ENCODE peak calls at places on chromosomes 6 and 20, in seven cellular contexts. One of them, this sample, is unnamed.

GRCh38 chr6:16243055-16243454 is 4.7 kb downstream of the GMPR start:
- DNase-seq in B cell: no peak
- DNase-seq in NCI-H1105: no peak
- DNase-seq in astrocyte of the hippocampus: peak; percentile 93
- DNase-seq in cardiac muscle cell: peak; percentile 74
- DNase-seq in HEK293T: no peak
- DNase-seq in OCI-LY7: no peak
- DNase-seq in this sample: no peak

GRCh38 chr20:62936996-62937352 is 973 bp upstream of the GID8 start:
- DNase-seq in B cell: no peak
- DNase-seq in NCI-H1105: no peak
- DNase-seq in astrocyte of the hippocampus: no peak
- DNase-seq in cardiac muscle cell: peak; percentile 40
- DNase-seq in HEK293T: no peak
- DNase-seq in OCI-LY7: peak; percentile 24
- DNase-seq in this sample: no peak

GRCh38 chr20:14189794-14190402 is 147.5 kb downstream of the FLRT3 start:
- DNase-seq in B cell: no peak
- DNase-seq in NCI-H1105: peak; percentile 28
- DNase-seq in astrocyte of the hippocampus: peak; percentile 57
- DNase-seq in cardiac muscle cell: peak; percentile 37
- DNase-seq in HEK293T: no peak
- DNase-seq in OCI-LY7: peak; percentile 1
- DNase-seq in this sample: no peak

GRCh38 chr20:21573259-21573658 is 59.4 kb upstream of the NKX2-2 start:
- DNase-seq in B cell: no peak
- DNase-seq in NCI-H1105: no peak
- DNase-seq in astrocyte of the hippocampus: no peak
- DNase-seq in cardiac muscle cell: no peak
- DNase-seq in HEK293T: no peak
- DNase-seq in OCI-LY7: no peak
- DNase-seq in this sample: no peak

GRCh38 chr6:112109267-112109666 is 21.9 kb downstream of the FAM229B start:
- DNase-seq in B cell: no peak
- DNase-seq in NCI-H1105: no peak
- DNase-seq in astrocyte of the hippocampus: no peak
- DNase-seq in cardiac muscle cell: no peak
- DNase-seq in HEK293T: no peak
- DNase-seq in OCI-LY7: no peak
- DNase-seq in this sample: no peak

GRCh38 chr6:54288476-54288875 is 19.8 kb upstream of the TINAG start:
- DNase-seq in B cell: no peak
- DNase-seq in NCI-H1105: no peak
- DNase-seq in astrocyte of the hippocampus: no peak
- DNase-seq in cardiac muscle cell: peak; percentile 27
- DNase-seq in HEK293T: no peak
- DNase-seq in OCI-LY7: no peak
- DNase-seq in this sample: no peak

GRCh38 chr20:23029324-23029723 is 5.8 kb upstream of the SSTR4 start:
- DNase-seq in B cell: no peak
- DNase-seq in NCI-H1105: no peak
- DNase-seq in astrocyte of the hippocampus: no peak
- DNase-seq in cardiac muscle cell: no peak
- DNase-seq in HEK293T: no peak
- DNase-seq in OCI-LY7: no peak
- DNase-seq in this sample: no peak

GRCh38 chr6:166503167-166503744 is 83.2 kb downstream of the RAMACL start:
- DNase-seq in B cell: no peak
- DNase-seq in NCI-H1105: no peak
- DNase-seq in astrocyte of the hippocampus: no peak
- DNase-seq in cardiac muscle cell: no peak
- DNase-seq in HEK293T: no peak
- DNase-seq in OCI-LY7: no peak
- DNase-seq in this sample: no peak

GRCh38 chr20:31663838-31664695 is 26.4 kb downstream of the COX4I2 start:
- DNase-seq in B cell: no peak
- DNase-seq in NCI-H1105: peak; percentile 46
- DNase-seq in astrocyte of the hippocampus: no peak
- DNase-seq in cardiac muscle cell: no peak
- DNase-seq in HEK293T: no peak
- DNase-seq in OCI-LY7: no peak
- DNase-seq in this sample: no peak

GRCh38 chr6:152206072-152206818 is 398.8 kb downstream of the ESR1 start:
- DNase-seq in B cell: no peak
- DNase-seq in NCI-H1105: no peak
- DNase-seq in astrocyte of the hippocampus: no peak
- DNase-seq in cardiac muscle cell: peak; percentile 25
- DNase-seq in HEK293T: peak; percentile 48
- DNase-seq in OCI-LY7: peak; percentile 32
- DNase-seq in this sample: peak; percentile 8

This sample was measured in 8988T.